ENCODE peak calls at places on chromosomes 16 and 17, in eight cellular contexts. Z is left lung; X is NCI-H2029 treated with DMSO at 0.1 percent for 48 hours; W is activated CD4-positive, alpha-beta T cell treated with anti-CD3 and anti-CD28 coated beads, Interleukin-2, amount 50 U/mL, for 1 hour; K is amniotic epithelial cell; R is HS-27A; Q is endodermal cell; S is GM19239. Y is an unnamed sample.

GRCh38 chr17:2406903-2407790 is 6.3 kb upstream of the MNT start:
- DNase-seq in Z (no peak), X (no peak), W (no peak), K (peak; percentile 82), R (peak; percentile 87), Q (peak; percentile 45), S (no peak), Y (no peak)

GRCh38 chr16:72554935-72555334 is 383.0 kb upstream of the PMFBP1 start:
- DNase-seq in Z (no peak), X (no peak), W (no peak), K (peak; percentile 59), R (no peak), Q (no peak), S (no peak), Y (no peak)

GRCh38 chr17:41784207-41784744 is 2.2 kb downstream of the JUP start:
- DNase-seq in Z (no peak), X (no peak), W (no peak), K (peak; percentile 90), R (no peak), Q (peak; percentile 91), S (no peak), Y (no peak)

GRCh38 chr16:89918453-89919347 is at the start of gene MC1R:
- DNase-seq in Z (peak; percentile 75), X (no peak), W (no peak), K (peak; percentile 13), R (no peak), Q (peak; percentile 82), S (peak; percentile 59), Y (peak; percentile 59)

GRCh38 chr17:77096570-77097214 is 44.1 kb upstream of the SEC14L1 start:
- DNase-seq in Z (no peak), X (no peak), W (no peak), K (peak; percentile 84), R (no peak), Q (no peak), S (no peak), Y (no peak)

GRCh38 chr17:28244446-28244845 is 74.6 kb upstream of the TMEM97 start:
- DNase-seq in Z (no peak), X (no peak), W (no peak), K (no peak), R (no peak), Q (no peak), S (no peak), Y (no peak)

GRCh38 chr17:32998893-32999240 is 7.2 kb downstream of the SPACA3 start:
- DNase-seq in Z (no peak), X (no peak), W (no peak), K (peak; percentile 27), R (no peak), Q (no peak), S (no peak), Y (no peak)

GRCh38 chr17:77596491-77597420 is 361.7 kb upstream of the TNRC6C start:
- DNase-seq in Z (no peak), X (no peak), W (no peak), K (no peak), R (no peak), Q (no peak), S (no peak), Y (no peak)

GRCh38 chr16:84913315-84913714 is 93.5 kb downstream of the CRISPLD2 start:
- DNase-seq in Z (no peak), X (no peak), W (no peak), K (no peak), R (no peak), Q (no peak), S (no peak), Y (no peak)